ENCODE peak calls at places on chromosomes 7 and 10, in ten cellular contexts. One of them, this sample, is unnamed.

GRCh38 chr7:39240864-39241263 is 263.2 kb downstream of the POU6F2 start:
- DNase-seq in hypothalamus: no peak
- DNase-seq in kidney tubule cell: peak; percentile 31
- DNase-seq in cardiac fibroblast: no peak
- DNase-seq in activated T-cell treated with anti-CD3 and anti-CD28 coated beads for 48 hours: no peak
- DNase-seq in M059J: peak; percentile 67
- DNase-seq in NCI-H1694: no peak
- DNase-seq in stimulated activated CD4-positive, alpha-beta T cell treated with anti-CD3 and anti-CD28 coated beads, Interleukin-4, amount 100 ng/mL, for 48 hours: no peak
- DNase-seq in tibial nerve: no peak
- DNase-seq in neural crest cell: no peak
- DNase-seq in this sample: no peak

GRCh38 chr10:125014984-125015944 is 73.3 kb downstream of the ZRANB1 start:
- DNase-seq in hypothalamus: no peak
- DNase-seq in kidney tubule cell: no peak
- DNase-seq in cardiac fibroblast: no peak
- DNase-seq in activated T-cell treated with anti-CD3 and anti-CD28 coated beads for 48 hours: no peak
- DNase-seq in M059J: no peak
- DNase-seq in NCI-H1694: no peak
- DNase-seq in stimulated activated CD4-positive, alpha-beta T cell treated with anti-CD3 and anti-CD28 coated beads, Interleukin-4, amount 100 ng/mL, for 48 hours: no peak
- DNase-seq in tibial nerve: no peak
- DNase-seq in neural crest cell: no peak
- DNase-seq in this sample: peak; percentile 87

GRCh38 chr10:43000021-43000411 is 76.9 kb upstream of the RET start:
- DNase-seq in hypothalamus: no peak
- DNase-seq in kidney tubule cell: no peak
- DNase-seq in cardiac fibroblast: no peak
- DNase-seq in activated T-cell treated with anti-CD3 and anti-CD28 coated beads for 48 hours: no peak
- DNase-seq in M059J: no peak
- DNase-seq in NCI-H1694: no peak
- DNase-seq in stimulated activated CD4-positive, alpha-beta T cell treated with anti-CD3 and anti-CD28 coated beads, Interleukin-4, amount 100 ng/mL, for 48 hours: no peak
- DNase-seq in tibial nerve: no peak
- DNase-seq in neural crest cell: no peak
- DNase-seq in this sample: no peak

GRCh38 chr7:46742608-46743000 is 821.5 kb upstream of the IGFBP3 start:
- DNase-seq in hypothalamus: no peak
- DNase-seq in kidney tubule cell: no peak
- DNase-seq in cardiac fibroblast: no peak
- DNase-seq in activated T-cell treated with anti-CD3 and anti-CD28 coated beads for 48 hours: no peak
- DNase-seq in M059J: peak; percentile 62
- DNase-seq in NCI-H1694: no peak
- DNase-seq in stimulated activated CD4-positive, alpha-beta T cell treated with anti-CD3 and anti-CD28 coated beads, Interleukin-4, amount 100 ng/mL, for 48 hours: no peak
- DNase-seq in tibial nerve: no peak
- DNase-seq in neural crest cell: no peak
- DNase-seq in this sample: no peak

GRCh38 chr10:91700788-91701444 is 68.0 kb upstream of the PPP1R3C start:
- DNase-seq in hypothalamus: no peak
- DNase-seq in kidney tubule cell: peak; percentile 60
- DNase-seq in cardiac fibroblast: peak; percentile 79
- DNase-seq in activated T-cell treated with anti-CD3 and anti-CD28 coated beads for 48 hours: no peak
- DNase-seq in M059J: peak; percentile 68
- DNase-seq in NCI-H1694: no peak
- DNase-seq in stimulated activated CD4-positive, alpha-beta T cell treated with anti-CD3 and anti-CD28 coated beads, Interleukin-4, amount 100 ng/mL, for 48 hours: no peak
- DNase-seq in tibial nerve: no peak
- DNase-seq in neural crest cell: no peak
- DNase-seq in this sample: no peak

GRCh38 chr10:33478089-33478674 is 143.7 kb upstream of the NRP1 start:
- DNase-seq in hypothalamus: no peak
- DNase-seq in kidney tubule cell: no peak
- DNase-seq in cardiac fibroblast: no peak
- DNase-seq in activated T-cell treated with anti-CD3 and anti-CD28 coated beads for 48 hours: no peak
- DNase-seq in M059J: no peak
- DNase-seq in NCI-H1694: no peak
- DNase-seq in stimulated activated CD4-positive, alpha-beta T cell treated with anti-CD3 and anti-CD28 coated beads, Interleukin-4, amount 100 ng/mL, for 48 hours: no peak
- DNase-seq in tibial nerve: no peak
- DNase-seq in neural crest cell: no peak
- DNase-seq in this sample: no peak

GRCh38 chr10:11874568-11875182 is 51.5 kb downstream of the PROSER2 start:
- DNase-seq in hypothalamus: no peak
- DNase-seq in kidney tubule cell: peak; percentile 82
- DNase-seq in cardiac fibroblast: peak; percentile 46
- DNase-seq in activated T-cell treated with anti-CD3 and anti-CD28 coated beads for 48 hours: peak; percentile 47
- DNase-seq in M059J: no peak
- DNase-seq in NCI-H1694: no peak
- DNase-seq in stimulated activated CD4-positive, alpha-beta T cell treated with anti-CD3 and anti-CD28 coated beads, Interleukin-4, amount 100 ng/mL, for 48 hours: peak; percentile 37
- DNase-seq in tibial nerve: no peak
- DNase-seq in neural crest cell: peak; percentile 73
- DNase-seq in this sample: no peak

GRCh38 chr10:28722065-28722803 is 44.9 kb downstream of the BAMBI start:
- DNase-seq in hypothalamus: peak; percentile 18
- DNase-seq in kidney tubule cell: peak; percentile 29
- DNase-seq in cardiac fibroblast: peak; percentile 36
- DNase-seq in activated T-cell treated with anti-CD3 and anti-CD28 coated beads for 48 hours: no peak
- DNase-seq in M059J: peak; percentile 18
- DNase-seq in NCI-H1694: no peak
- DNase-seq in stimulated activated CD4-positive, alpha-beta T cell treated with anti-CD3 and anti-CD28 coated beads, Interleukin-4, amount 100 ng/mL, for 48 hours: peak; percentile 9
- DNase-seq in tibial nerve: peak; percentile 20
- DNase-seq in neural crest cell: peak; percentile 21
- DNase-seq in this sample: peak; percentile 84

GRCh38 chr7:151551820-151552219 is 32.1 kb upstream of the RHEB start:
- DNase-seq in hypothalamus: no peak
- DNase-seq in kidney tubule cell: no peak
- DNase-seq in cardiac fibroblast: no peak
- DNase-seq in activated T-cell treated with anti-CD3 and anti-CD28 coated beads for 48 hours: no peak
- DNase-seq in M059J: no peak
- DNase-seq in NCI-H1694: no peak
- DNase-seq in stimulated activated CD4-positive, alpha-beta T cell treated with anti-CD3 and anti-CD28 coated beads, Interleukin-4, amount 100 ng/mL, for 48 hours: no peak
- DNase-seq in tibial nerve: no peak
- DNase-seq in neural crest cell: no peak
- DNase-seq in this sample: no peak

GRCh38 chr7:48173983-48174382 is 2.7 kb downstream of the ABCA13 start:
- DNase-seq in hypothalamus: no peak
- DNase-seq in kidney tubule cell: no peak
- DNase-seq in cardiac fibroblast: peak; percentile 69
- DNase-seq in activated T-cell treated with anti-CD3 and anti-CD28 coated beads for 48 hours: no peak
- DNase-seq in M059J: peak; percentile 26
- DNase-seq in NCI-H1694: no peak
- DNase-seq in stimulated activated CD4-positive, alpha-beta T cell treated with anti-CD3 and anti-CD28 coated beads, Interleukin-4, amount 100 ng/mL, for 48 hours: no peak
- DNase-seq in tibial nerve: no peak
- DNase-seq in neural crest cell: no peak
- DNase-seq in this sample: no peak

GRCh38 chr10:106559442-106559841 is 605.1 kb downstream of the SORCS1 start:
- DNase-seq in hypothalamus: no peak
- DNase-seq in kidney tubule cell: no peak
- DNase-seq in cardiac fibroblast: peak; percentile 86
- DNase-seq in activated T-cell treated with anti-CD3 and anti-CD28 coated beads for 48 hours: no peak
- DNase-seq in M059J: peak; percentile 80
- DNase-seq in NCI-H1694: no peak
- DNase-seq in stimulated activated CD4-positive, alpha-beta T cell treated with anti-CD3 and anti-CD28 coated beads, Interleukin-4, amount 100 ng/mL, for 48 hours: no peak
- DNase-seq in tibial nerve: no peak
- DNase-seq in neural crest cell: no peak
- DNase-seq in this sample: no peak

GRCh38 chr10:6721480-6721879 is 141.4 kb upstream of the PRKCQ start:
- DNase-seq in hypothalamus: no peak
- DNase-seq in kidney tubule cell: peak; percentile 93
- DNase-seq in cardiac fibroblast: peak; percentile 82
- DNase-seq in activated T-cell treated with anti-CD3 and anti-CD28 coated beads for 48 hours: no peak
- DNase-seq in M059J: peak; percentile 90
- DNase-seq in NCI-H1694: no peak
- DNase-seq in stimulated activated CD4-positive, alpha-beta T cell treated with anti-CD3 and anti-CD28 coated beads, Interleukin-4, amount 100 ng/mL, for 48 hours: no peak
- DNase-seq in tibial nerve: no peak
- DNase-seq in neural crest cell: no peak
- DNase-seq in this sample: no peak

GRCh38 chr7:66500087-66500486 is 128.6 kb upstream of the KCTD7 start:
- DNase-seq in hypothalamus: no peak
- DNase-seq in kidney tubule cell: peak; percentile 80
- DNase-seq in cardiac fibroblast: no peak
- DNase-seq in activated T-cell treated with anti-CD3 and anti-CD28 coated beads for 48 hours: no peak
- DNase-seq in M059J: peak; percentile 45
- DNase-seq in NCI-H1694: no peak
- DNase-seq in stimulated activated CD4-positive, alpha-beta T cell treated with anti-CD3 and anti-CD28 coated beads, Interleukin-4, amount 100 ng/mL, for 48 hours: no peak
- DNase-seq in tibial nerve: no peak
- DNase-seq in neural crest cell: no peak
- DNase-seq in this sample: no peak

GRCh38 chr7:28407643-28408042 is 4.7 kb upstream of the CREB5 start:
- DNase-seq in hypothalamus: no peak
- DNase-seq in kidney tubule cell: peak; percentile 24
- DNase-seq in cardiac fibroblast: peak; percentile 84
- DNase-seq in activated T-cell treated with anti-CD3 and anti-CD28 coated beads for 48 hours: no peak
- DNase-seq in M059J: peak; percentile 11
- DNase-seq in NCI-H1694: no peak
- DNase-seq in stimulated activated CD4-positive, alpha-beta T cell treated with anti-CD3 and anti-CD28 coated beads, Interleukin-4, amount 100 ng/mL, for 48 hours: no peak
- DNase-seq in tibial nerve: no peak
- DNase-seq in neural crest cell: no peak
- DNase-seq in this sample: no peak

GRCh38 chr7:46747222-46747621 is 826.1 kb upstream of the IGFBP3 start:
- DNase-seq in hypothalamus: no peak
- DNase-seq in kidney tubule cell: peak; percentile 96
- DNase-seq in cardiac fibroblast: no peak
- DNase-seq in activated T-cell treated with anti-CD3 and anti-CD28 coated beads for 48 hours: no peak
- DNase-seq in M059J: peak; percentile 90
- DNase-seq in NCI-H1694: no peak
- DNase-seq in stimulated activated CD4-positive, alpha-beta T cell treated with anti-CD3 and anti-CD28 coated beads, Interleukin-4, amount 100 ng/mL, for 48 hours: no peak
- DNase-seq in tibial nerve: no peak
- DNase-seq in neural crest cell: no peak
- DNase-seq in this sample: no peak

GRCh38 chr10:129932996-129933395 is 31.1 kb downstream of the EBF3 start:
- DNase-seq in hypothalamus: no peak
- DNase-seq in kidney tubule cell: no peak
- DNase-seq in cardiac fibroblast: no peak
- DNase-seq in activated T-cell treated with anti-CD3 and anti-CD28 coated beads for 48 hours: no peak
- DNase-seq in M059J: no peak
- DNase-seq in NCI-H1694: no peak
- DNase-seq in stimulated activated CD4-positive, alpha-beta T cell treated with anti-CD3 and anti-CD28 coated beads, Interleukin-4, amount 100 ng/mL, for 48 hours: no peak
- DNase-seq in tibial nerve: no peak
- DNase-seq in neural crest cell: no peak
- DNase-seq in this sample: no peak

GRCh38 chr7:30752979-30753378 is 1.0 kb downstream of the INMT start:
- DNase-seq in hypothalamus: no peak
- DNase-seq in kidney tubule cell: no peak
- DNase-seq in cardiac fibroblast: peak; percentile 28
- DNase-seq in activated T-cell treated with anti-CD3 and anti-CD28 coated beads for 48 hours: no peak
- DNase-seq in M059J: no peak
- DNase-seq in NCI-H1694: no peak
- DNase-seq in stimulated activated CD4-positive, alpha-beta T cell treated with anti-CD3 and anti-CD28 coated beads, Interleukin-4, amount 100 ng/mL, for 48 hours: no peak
- DNase-seq in tibial nerve: peak; percentile 83
- DNase-seq in neural crest cell: no peak
- DNase-seq in this sample: peak; percentile 87

GRCh38 chr7:93515144-93515543 is 59.4 kb downstream of the CALCR start:
- DNase-seq in hypothalamus: no peak
- DNase-seq in kidney tubule cell: no peak
- DNase-seq in cardiac fibroblast: peak; percentile 19
- DNase-seq in activated T-cell treated with anti-CD3 and anti-CD28 coated beads for 48 hours: no peak
- DNase-seq in M059J: peak; percentile 3
- DNase-seq in NCI-H1694: no peak
- DNase-seq in stimulated activated CD4-positive, alpha-beta T cell treated with anti-CD3 and anti-CD28 coated beads, Interleukin-4, amount 100 ng/mL, for 48 hours: no peak
- DNase-seq in tibial nerve: no peak
- DNase-seq in neural crest cell: no peak
- DNase-seq in this sample: no peak

GRCh38 chr10:80462277-80462985 is 8.3 kb downstream of the TSPAN14 start:
- DNase-seq in hypothalamus: no peak
- DNase-seq in kidney tubule cell: no peak
- DNase-seq in cardiac fibroblast: peak; percentile 73
- DNase-seq in activated T-cell treated with anti-CD3 and anti-CD28 coated beads for 48 hours: no peak
- DNase-seq in M059J: no peak
- DNase-seq in NCI-H1694: peak; percentile 30
- DNase-seq in stimulated activated CD4-positive, alpha-beta T cell treated with anti-CD3 and anti-CD28 coated beads, Interleukin-4, amount 100 ng/mL, for 48 hours: no peak
- DNase-seq in tibial nerve: no peak
- DNase-seq in neural crest cell: no peak
- DNase-seq in this sample: peak; percentile 26

GRCh38 chr7:7870590-7870989 is 98.0 kb upstream of the GLCCI1 start:
- DNase-seq in hypothalamus: no peak
- DNase-seq in kidney tubule cell: no peak
- DNase-seq in cardiac fibroblast: no peak
- DNase-seq in activated T-cell treated with anti-CD3 and anti-CD28 coated beads for 48 hours: no peak
- DNase-seq in M059J: no peak
- DNase-seq in NCI-H1694: no peak
- DNase-seq in stimulated activated CD4-positive, alpha-beta T cell treated with anti-CD3 and anti-CD28 coated beads, Interleukin-4, amount 100 ng/mL, for 48 hours: no peak
- DNase-seq in tibial nerve: no peak
- DNase-seq in neural crest cell: no peak
- DNase-seq in this sample: no peak

GRCh38 chr7:157022681-157023588 is 12.5 kb upstream of the MNX1 start:
- DNase-seq in hypothalamus: no peak
- DNase-seq in kidney tubule cell: no peak
- DNase-seq in cardiac fibroblast: no peak
- DNase-seq in activated T-cell treated with anti-CD3 and anti-CD28 coated beads for 48 hours: no peak
- DNase-seq in M059J: no peak
- DNase-seq in NCI-H1694: no peak
- DNase-seq in stimulated activated CD4-positive, alpha-beta T cell treated with anti-CD3 and anti-CD28 coated beads, Interleukin-4, amount 100 ng/mL, for 48 hours: no peak
- DNase-seq in tibial nerve: no peak
- DNase-seq in neural crest cell: no peak
- DNase-seq in this sample: no peak

GRCh38 chr7:101390901-101391301 is 28.2 kb downstream of the COL26A1 start:
- DNase-seq in hypothalamus: no peak
- DNase-seq in kidney tubule cell: no peak
- DNase-seq in cardiac fibroblast: peak; percentile 44
- DNase-seq in activated T-cell treated with anti-CD3 and anti-CD28 coated beads for 48 hours: peak; percentile 7
- DNase-seq in M059J: peak; percentile 51
- DNase-seq in NCI-H1694: no peak
- DNase-seq in stimulated activated CD4-positive, alpha-beta T cell treated with anti-CD3 and anti-CD28 coated beads, Interleukin-4, amount 100 ng/mL, for 48 hours: peak; percentile 16
- DNase-seq in tibial nerve: peak; percentile 27
- DNase-seq in neural crest cell: peak; percentile 70
- DNase-seq in this sample: no peak